ENCODE peak calls at places on chromosomes 3 and 15, in five cellular contexts. U is GM12892, M is H54, S is body of pancreas, F is IMR-90. J is an unnamed sample.

GRCh38 chr15:72110355-72110754 is 7.6 kb downstream of the MYO9A start:
- DNase-seq in F (no peak), U (no peak), S (no peak), M (no peak), J (no peak)

GRCh38 chr3:72169561-72170472 is 384.9 kb upstream of the PROK2 start:
- DNase-seq in F (no peak), U (no peak), S (no peak), M (no peak), J (no peak)

GRCh38 chr15:97425596-97425995 is 534.9 kb upstream of the ARRDC4 start:
- DNase-seq in M (no peak), S (no peak), F (no peak), U (no peak), J (no peak)

GRCh38 chr15:72184165-72184811 is 13.3 kb downstream of the GRAMD2A start:
- DNase-seq in F (no peak), S (peak; percentile 20), U (no peak), M (no peak), J (no peak)

GRCh38 chr15:90001683-90002427 is 731 bp downstream of the ZNF710 start:
- DNase-seq in U (peak; percentile 72), F (peak; percentile 58), M (peak; percentile 52), S (peak; percentile 72), J (peak; percentile 55)

GRCh38 chr3:190368871-190369270 is 19.1 kb upstream of the CLDN16 start:
- DNase-seq in F (no peak), U (no peak), S (no peak), M (no peak), J (no peak)

GRCh38 chr3:43243590-43244587 is 42.5 kb upstream of the SNRK start:
- DNase-seq in M (no peak), F (no peak), S (no peak), U (no peak), J (no peak)

GRCh38 chr3:121529308-121529707 is 16.5 kb downstream of the POLQ start:
- DNase-seq in M (no peak), S (no peak), U (no peak), F (peak; percentile 35), J (no peak)

GRCh38 chr3:60192297-60193114 is 1058.7 kb downstream of the FHIT start:
- DNase-seq in F (no peak), U (no peak), S (no peak), M (no peak), J (no peak)

GRCh38 chr15:40106203-40107161 is 2.2 kb downstream of the BMF start:
- DNase-seq in S (peak; percentile 94), M (no peak), F (peak; percentile 49), U (no peak), J (peak; percentile 69)

GRCh38 chr15:40111888-40112287 is 3.2 kb upstream of the BMF start:
- DNase-seq in F (no peak), U (no peak), M (no peak), S (no peak), J (no peak)

GRCh38 chr15:40110866-40111550 is 2.3 kb upstream of the BMF start:
- DNase-seq in M (no peak), F (no peak), S (no peak), U (no peak), J (no peak)

GRCh38 chr15:40108061-40108854 is 421 bp downstream of the BMF start:
- DNase-seq in U (no peak), F (peak; percentile 55), M (peak; percentile 58), S (peak; percentile 72), J (peak; percentile 71)

GRCh38 chr15:40108855-40109735 is at the start of gene BMF:
- DNase-seq in M (peak; percentile 91), U (peak; percentile 93), S (peak; percentile 100), F (peak; percentile 99), J (peak; percentile 100)
- TF ChIP-seq POLR2A in M (no peak), U (no peak), S (peak; percentile 72), F (no peak), J (no peak)

DNA sequence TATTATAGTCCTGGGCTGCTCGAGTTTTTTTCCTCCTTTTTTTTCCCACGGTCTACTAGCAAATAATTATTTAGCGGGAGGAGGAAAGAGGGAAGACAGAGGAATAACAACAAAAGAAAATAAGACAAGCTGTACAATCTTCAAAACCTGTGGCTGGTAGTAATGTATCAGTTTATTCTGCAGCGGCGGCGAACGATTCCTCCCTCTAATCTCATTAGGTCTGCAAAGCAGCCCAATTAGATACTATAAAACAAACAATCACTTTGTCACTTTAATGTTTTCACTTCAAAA is 398 bp upstream of the TLE3 start:
- DNase-seq in U (no peak), M (no peak), S (no peak), F (no peak), J (no peak)
- TF ChIP-seq POLR2A in U (no peak), M (no peak), S (no peak), F (no peak), J (no peak)

GRCh38 chr15:29471306-29471705 is 201.7 kb upstream of the NSMCE3 start:
- DNase-seq in F (no peak), U (no peak), M (no peak), S (no peak), J (no peak)

GRCh38 chr15:29471757-29472156 is 202.1 kb upstream of the NSMCE3 start:
- DNase-seq in F (no peak), S (no peak), M (no peak), U (no peak), J (no peak)

GRCh38 chr15:29468899-29469298 is 199.3 kb upstream of the NSMCE3 start:
- DNase-seq in F (no peak), U (no peak), S (no peak), M (no peak), J (no peak)

GRCh38 chr15:29470311-29470710 is 200.7 kb upstream of the NSMCE3 start:
- DNase-seq in U (no peak), F (no peak), S (peak; percentile 25), M (no peak), J (no peak)

DNA sequence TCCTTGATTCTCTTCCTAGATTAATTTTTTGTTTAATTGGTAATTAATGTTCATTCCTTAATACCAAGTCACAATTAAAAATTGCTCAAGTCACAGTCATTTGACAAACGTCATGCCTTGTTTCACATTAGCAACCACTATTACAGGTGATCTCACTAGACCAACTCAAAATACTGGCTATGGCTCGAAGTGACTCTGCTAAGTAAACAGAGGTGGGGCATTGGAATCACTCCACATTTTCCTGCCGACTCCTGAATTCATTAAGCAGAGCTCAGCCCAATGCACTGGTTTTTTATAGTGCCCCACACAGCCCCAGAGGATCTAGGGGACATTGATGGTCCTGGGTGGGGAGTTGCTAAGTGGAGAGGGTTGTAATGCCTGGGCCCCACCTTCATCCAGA is 201.2 kb upstream of the NSMCE3 start:
- DNase-seq in M (no peak), U (no peak), S (peak; percentile 68), F (no peak), J (no peak)
- TF ChIP-seq POLR2A in M (no peak), U (no peak), S (no peak), F (no peak), J (no peak)

GRCh38 chr15:64837502-64837901 is 4.2 kb upstream of the PLEKHO2 start:
- DNase-seq in S (peak; percentile 59), M (no peak), U (no peak), F (no peak), J (peak; percentile 56)
- TF ChIP-seq POLR2A in S (no peak), M (no peak), U (no peak), F (no peak), J (no peak)

DNA sequence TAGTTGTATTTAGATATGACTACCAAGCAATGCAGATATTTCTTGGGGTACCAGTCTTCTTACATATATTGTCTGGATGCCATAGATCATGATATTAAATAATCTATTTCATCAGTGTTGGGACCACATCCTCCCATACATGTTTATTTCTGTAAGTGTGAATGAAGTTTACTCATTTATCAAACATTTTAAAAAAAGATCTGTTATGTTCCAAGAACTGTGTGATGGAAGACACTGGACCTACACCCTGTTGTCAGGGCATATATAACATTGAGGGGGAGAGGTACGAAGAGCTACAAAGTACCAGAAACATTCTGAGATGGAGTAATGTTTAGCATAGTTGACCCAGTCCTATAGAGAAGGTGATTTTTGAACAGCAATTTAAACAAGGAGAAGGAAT is 26.6 kb downstream of the MBNL1 start:
- DNase-seq in U (no peak), M (no peak), F (no peak), S (no peak), J (no peak)
- TF ChIP-seq POLR2A in U (no peak), M (no peak), F (no peak), S (no peak), J (no peak)

GRCh38 chr15:58981808-58982475 is 5.5 kb upstream of the RNF111 start:
- DNase-seq in U (no peak), M (no peak), S (no peak), F (no peak), J (no peak)

GRCh38 chr15:58988011-58988785 is 735 bp downstream of the RNF111 start:
- DNase-seq in F (peak; percentile 28), M (peak; percentile 12), U (peak; percentile 44), S (peak; percentile 72), J (peak; percentile 74)

GRCh38 chr15:58985443-58985842 is 2.0 kb upstream of the RNF111 start:
- DNase-seq in S (peak; percentile 29), F (peak; percentile 19), M (no peak), U (no peak), J (no peak)

GRCh38 chr15:58987036-58987435 is 427 bp upstream of the RNF111 start:
- DNase-seq in F (peak; percentile 57), M (no peak), S (no peak), U (no peak), J (no peak)

GRCh38 chr15:58987501-58988010 is at the start of gene RNF111:
- DNase-seq in M (peak; percentile 57), S (peak; percentile 96), F (peak; percentile 97), U (peak; percentile 72), J (peak; percentile 92)
- TF ChIP-seq POLR2A in M (peak; percentile 47), S (peak; percentile 89), F (peak; percentile 29), U (peak; percentile 26), J (peak; percentile 89)

GRCh38 chr15:44529864-44530604 is 6.9 kb upstream of the EIF3J start:
- DNase-seq in F (no peak), U (no peak), M (no peak), S (no peak), J (no peak)
- TF ChIP-seq POLR2A in F (no peak), U (no peak), M (no peak), S (no peak), J (no peak)

J was measured in adrenal gland.